ENCODE peak calls at places on chromosomes 4 and X, in eight cellular contexts. P, K, B, A, O, I, T and F are unnamed samples.

GRCh38 chrX:110755611-110756010 is 40.0 kb downstream of the CHRDL1 start:
- DNase-seq in P (no peak), K (no peak), B (peak; percentile 85), A (no peak), O (no peak), I (no peak), T (no peak), F (no peak)

GRCh38 chr4:2059034-2059725 is at the start of gene NAT8L:
- DNase-seq in P (peak; percentile 62), K (no peak), B (no peak), A (no peak), O (no peak), I (no peak), T (peak; percentile 42), F (no peak)

GRCh38 chr4:10416441-10416840 is 40.8 kb downstream of the ZNF518B start:
- DNase-seq in P (no peak), K (no peak), B (no peak), A (no peak), O (no peak), I (no peak), T (no peak), F (no peak)

GRCh38 chrX:5051831-5052491 is 1176.7 kb downstream of the NLGN4X start:
- DNase-seq in P (no peak), K (no peak), B (peak; percentile 96), A (peak; percentile 93), O (no peak), I (no peak), T (peak; percentile 71), F (no peak)

GRCh38 chrX:104098151-104098808 is 14.0 kb upstream of the ZCCHC18 start:
- DNase-seq in P (peak; percentile 21), K (peak; percentile 57), B (peak; percentile 80), A (no peak), O (peak; percentile 62), I (peak; percentile 86), T (peak; percentile 79), F (no peak)

GRCh38 chr4:96355414-96355813 is 515.5 kb downstream of the PDHA2 start:
- DNase-seq in P (no peak), K (no peak), B (no peak), A (no peak), O (no peak), I (no peak), T (no peak), F (no peak)

GRCh38 chr4:150255610-150256580 is 177.7 kb downstream of the DCLK2 start:
- DNase-seq in P (no peak), K (no peak), B (no peak), A (peak; percentile 24), O (no peak), I (peak; percentile 26), T (no peak), F (no peak)

GRCh38 chrX:71616672-71617529 is 1.4 kb downstream of the CXCR3 start:
- DNase-seq in P (no peak), K (no peak), B (no peak), A (peak; percentile 60), O (no peak), I (no peak), T (no peak), F (no peak)

GRCh38 chrX:71609095-71609750 is 9.1 kb downstream of the CXCR3 start:
- DNase-seq in P (no peak), K (no peak), B (no peak), A (no peak), O (no peak), I (no peak), T (no peak), F (no peak)

GRCh38 chr4:17502764-17503163 is 9.1 kb downstream of the QDPR start:
- DNase-seq in P (no peak), K (no peak), B (peak; percentile 77), A (no peak), O (no peak), I (no peak), T (no peak), F (no peak)

GRCh38 chr4:116668190-116668589 is 417.2 kb downstream of the TRAM1L1 start:
- DNase-seq in P (peak; percentile 28), K (no peak), B (no peak), A (no peak), O (no peak), I (no peak), T (no peak), F (no peak)
- TF ChIP-seq CTCF in P (peak; percentile 55), K (no peak), B (no peak), A (no peak), O (no peak), I (no peak), T (no peak), F (no peak)

GRCh38 chr4:12595986-12596385 is 888.2 kb downstream of the RAB28 start:
- DNase-seq in P (no peak), K (no peak), B (no peak), A (no peak), O (no peak), I (no peak), T (no peak), F (no peak)
- TF ChIP-seq CTCF in P (no peak), K (no peak), B (no peak), A (no peak), O (no peak), I (peak; percentile 42), T (no peak), F (no peak)

GRCh38 chrX:111823068-111823467 is 52.9 kb upstream of the TRPC5OS start:
- DNase-seq in P (peak; percentile 68), K (no peak), B (no peak), A (no peak), O (no peak), I (no peak), T (peak; percentile 16), F (no peak)
- TF ChIP-seq CTCF in P (peak; percentile 57), K (no peak), B (no peak), A (no peak), O (peak; percentile 45), I (no peak), T (no peak), F (no peak)

GRCh38 chr4:126372634-126373033 is 1057.9 kb downstream of the FAT4 start:
- DNase-seq in P (no peak), K (no peak), B (no peak), A (no peak), O (no peak), I (no peak), T (no peak), F (no peak)
- TF ChIP-seq CTCF in P (no peak), K (no peak), B (no peak), A (no peak), O (no peak), I (no peak), T (no peak), F (no peak)